ENCODE peak calls at places on chromosomes 11 and 22, in ten cellular contexts. N, H, M, G, U, I, K, X, A and Q are unnamed samples.

GRCh38 chr22:40838486-40838885 is 18.0 kb downstream of the ST13 start:
- DNase-seq in N (no peak), H (no peak), M (no peak), G (no peak), U (no peak), I (no peak), K (no peak), X (no peak), A (no peak), Q (no peak)

GRCh38 chr11:17827006-17827405 is 92.4 kb downstream of the KCNC1 start:
- DNase-seq in N (no peak), H (no peak), M (no peak), G (no peak), U (no peak), I (no peak), K (no peak), X (no peak), A (peak), Q (no peak)

GRCh38 chr11:94036096-94036495 is 14.9 kb downstream of the HEPHL1 start:
- DNase-seq in N (no peak), H (no peak), M (no peak), G (no peak), U (no peak), I (peak), K (no peak), X (no peak), A (no peak), Q (no peak)

GRCh38 chr22:35334010-35334409 is 34.3 kb downstream of the TOM1 start:
- DNase-seq in N (no peak), H (no peak), M (no peak), G (no peak), U (no peak), I (no peak), K (no peak), X (no peak), A (no peak), Q (no peak)

GRCh38 chr22:47309476-47309875 is 547.0 kb downstream of the TBC1D22A start:
- DNase-seq in N (no peak), H (no peak), M (no peak), G (no peak), U (no peak), I (no peak), K (no peak), X (no peak), A (no peak), Q (no peak)

GRCh38 chr22:27270818-27271510 is 530.6 kb downstream of the MN1 start:
- DNase-seq in N (no peak), H (peak), M (no peak), G (no peak), U (no peak), I (no peak), K (no peak), X (no peak), A (no peak), Q (no peak)

GRCh38 chr22:40046126-40046525 is 51.4 kb downstream of the FAM83F start:
- DNase-seq in N (no peak), H (no peak), M (no peak), G (no peak), U (no peak), I (no peak), K (no peak), X (no peak), A (no peak), Q (no peak)

GRCh38 chr22:24331468-24332440 is 61.1 kb downstream of the SPECC1L start:
- DNase-seq in N (peak), H (peak), M (no peak), G (no peak), U (no peak), I (no peak), K (no peak), X (no peak), A (no peak), Q (peak)

GRCh38 chr11:132114185-132114584 is 743.8 kb downstream of the NTM start:
- DNase-seq in N (no peak), H (peak), M (no peak), G (peak), U (no peak), I (no peak), K (no peak), X (no peak), A (peak), Q (no peak)

GRCh38 chr11:126507646-126508045 is 152.2 kb downstream of the ST3GAL4 start:
- DNase-seq in N (no peak), H (no peak), M (no peak), G (no peak), U (no peak), I (no peak), K (no peak), X (no peak), A (no peak), Q (no peak)

GRCh38 chr11:122197055-122197987 is 81.3 kb upstream of the BLID start:
- DNase-seq in N (peak), H (no peak), M (peak), G (peak), U (no peak), I (no peak), K (no peak), X (no peak), A (peak), Q (peak)

GRCh38 chr22:41781508-41781906 is 19.0 kb upstream of the CCDC134 start:
- DNase-seq in N (no peak), H (no peak), M (no peak), G (no peak), U (no peak), I (no peak), K (no peak), X (no peak), A (no peak), Q (no peak)

GRCh38 chr11:86954288-86955110 is 696 bp downstream of the FZD4 start:
- DNase-seq in N (no peak), H (peak), M (no peak), G (no peak), U (no peak), I (no peak), K (no peak), X (no peak), A (peak), Q (peak)

GRCh38 chr22:25514436-25514835 is 50.0 kb upstream of the GRK3 start:
- DNase-seq in N (no peak), H (no peak), M (no peak), G (peak), U (no peak), I (no peak), K (no peak), X (no peak), A (peak), Q (peak)

GRCh38 chr22:44743804-44744211 is 8.6 kb upstream of the ARHGAP8 start:
- DNase-seq in N (no peak), H (no peak), M (no peak), G (no peak), U (no peak), I (no peak), K (no peak), X (no peak), A (no peak), Q (no peak)

GRCh38 chr11:10683429-10683828 is 10.1 kb downstream of the IRAG1 start:
- DNase-seq in N (no peak), H (no peak), M (no peak), G (no peak), U (no peak), I (no peak), K (no peak), X (no peak), A (no peak), Q (no peak)

GRCh38 chr11:72673943-72674828 is at the start of gene PDE2A:
- DNase-seq in N (no peak), H (peak), M (no peak), G (no peak), U (no peak), I (no peak), K (no peak), X (peak), A (no peak), Q (no peak)

GRCh38 chr11:114318361-114318760 is 22.2 kb downstream of the NNMT start:
- DNase-seq in N (no peak), H (no peak), M (no peak), G (no peak), U (no peak), I (no peak), K (no peak), X (no peak), A (no peak), Q (no peak)

GRCh38 chr11:102476812-102477211 is 24.2 kb upstream of the TMEM123 start:
- DNase-seq in N (no peak), H (no peak), M (peak), G (peak), U (no peak), I (peak), K (no peak), X (no peak), A (peak), Q (peak)

GRCh38 chr22:49204599-49205214 is 623.0 kb downstream of the BRD1 start:
- DNase-seq in N (no peak), H (no peak), M (no peak), G (no peak), U (no peak), I (no peak), K (no peak), X (no peak), A (no peak), Q (no peak)

GRCh38 chr11:1205121-1205986 is 17.5 kb upstream of the MUC5B start:
- DNase-seq in N (no peak), H (no peak), M (no peak), G (no peak), U (no peak), I (no peak), K (no peak), X (no peak), A (no peak), Q (no peak)

GRCh38 chr22:25120093-25120561 is 79.5 kb upstream of the CRYBB3 start:
- DNase-seq in N (no peak), H (no peak), M (no peak), G (peak), U (no peak), I (no peak), K (no peak), X (no peak), A (no peak), Q (no peak)

GRCh38 chr11:72236083-72236697 is 7.8 kb downstream of the PHOX2A start:
- DNase-seq in N (no peak), H (no peak), M (no peak), G (no peak), U (no peak), I (no peak), K (peak), X (no peak), A (no peak), Q (no peak)

GRCh38 chr11:4544891-4545290 is at the start of gene OR52M1:
- DNase-seq in N (no peak), H (no peak), M (no peak), G (no peak), U (no peak), I (no peak), K (no peak), X (no peak), A (no peak), Q (no peak)

GRCh38 chr11:23272095-23272494 is 411.8 kb upstream of the CCDC179 start:
- DNase-seq in N (no peak), H (no peak), M (no peak), G (no peak), U (no peak), I (no peak), K (no peak), X (no peak), A (peak), Q (no peak)

GRCh38 chr11:72483412-72484186 is 49.3 kb upstream of the CLPB start:
- DNase-seq in N (peak), H (no peak), M (peak), G (peak), U (no peak), I (no peak), K (no peak), X (no peak), A (peak), Q (peak)

GRCh38 chr22:49724030-49724892 is 103.4 kb downstream of the BRD1 start:
- DNase-seq in N (no peak), H (no peak), M (no peak), G (no peak), U (no peak), I (peak), K (no peak), X (no peak), A (no peak), Q (no peak)

GRCh38 chr11:95512682-95513081 is 276.9 kb downstream of the FAM76B start:
- DNase-seq in N (peak), H (peak), M (no peak), G (peak), U (no peak), I (peak), K (no peak), X (no peak), A (peak), Q (peak)

GRCh38 chr11:11142359-11142758 is 210.7 kb downstream of the CSNK2A3 start:
- DNase-seq in N (no peak), H (no peak), M (no peak), G (no peak), U (no peak), I (no peak), K (no peak), X (no peak), A (no peak), Q (no peak)